ENCODE peak calls at places on chromosomes 13 and 19, in seven cellular contexts. R is tibial artery, X is cardiac fibroblast, J is esophagus squamous epithelium, W is epithelial cell of esophagus, D is astrocyte of the spinal cord, A is neural progenitor cell. T is an unnamed sample.

GRCh38 chr13:32010137-32010536 is 21.4 kb upstream of the FRY start:
- DNase-seq in R (no peak), X (no peak), J (no peak), W (no peak), D (peak), A (no peak), T (no peak)

GRCh38 chr19:3129112-3129511 is 6.7 kb upstream of the GNA15 start:
- DNase-seq in R (no peak), X (peak), J (no peak), W (peak), D (peak), A (no peak), T (no peak)

GRCh38 chr19:6412111-6412999 is 12.3 kb downstream of the KHSRP start:
- DNase-seq in R (no peak), X (peak), J (no peak), W (peak), D (no peak), A (peak), T (peak)

GRCh38 chr13:39144941-39145533 is 106.8 kb downstream of the NHLRC3 start:
- DNase-seq in R (peak), X (peak), J (no peak), W (peak), D (peak), A (peak), T (no peak)

GRCh38 chr13:77595166-77595810 is 59.8 kb downstream of the SCEL start:
- DNase-seq in R (no peak), X (no peak), J (no peak), W (no peak), D (no peak), A (no peak), T (no peak)

GRCh38 chr19:19134687-19135158 is 3.6 kb downstream of the TMEM161A start:
- DNase-seq in R (no peak), X (no peak), J (no peak), W (no peak), D (no peak), A (peak), T (peak)

GRCh38 chr19:56367829-56368711 is 25.3 kb downstream of the ZNF582 start:
- DNase-seq in R (peak), X (peak), J (peak), W (peak), D (peak), A (peak), T (peak)

GRCh38 chr13:58843071-58843470 is 1211.5 kb downstream of the PCDH17 start:
- DNase-seq in R (no peak), X (no peak), J (no peak), W (no peak), D (peak), A (no peak), T (no peak)

GRCh38 chr19:6226444-6227155 is 53.2 kb downstream of the MLLT1 start:
- DNase-seq in R (no peak), X (no peak), J (no peak), W (no peak), D (no peak), A (no peak), T (no peak)

GRCh38 chr13:111661776-111662175 is 341.3 kb downstream of the TEX29 start:
- DNase-seq in R (no peak), X (no peak), J (no peak), W (no peak), D (no peak), A (no peak), T (no peak)

GRCh38 chr19:38049105-38049649 is 142.2 kb downstream of the SIPA1L3 start:
- DNase-seq in R (no peak), X (no peak), J (no peak), W (no peak), D (peak), A (no peak), T (peak)

GRCh38 chr13:101942038-101942437 is 459.8 kb downstream of the FGF14 start:
- DNase-seq in R (peak), X (peak), J (no peak), W (peak), D (peak), A (peak), T (peak)

GRCh38 chr13:73702419-73703071 is 431.7 kb downstream of the KLF12 start:
- DNase-seq in R (no peak), X (no peak), J (no peak), W (peak), D (no peak), A (no peak), T (no peak)

GRCh38 chr19:44741841-44742352 is 6.6 kb upstream of the BCL3 start:
- DNase-seq in R (peak), X (peak), J (peak), W (peak), D (peak), A (peak), T (no peak)

GRCh38 chr19:51259348-51260245 is 8.7 kb downstream of the SIGLECL1 start:
- DNase-seq in R (peak), X (peak), J (no peak), W (peak), D (no peak), A (peak), T (peak)

GRCh38 chr19:21197589-21198295 is 55.9 kb downstream of the ZNF431 start:
- DNase-seq in R (no peak), X (peak), J (no peak), W (no peak), D (no peak), A (no peak), T (no peak)

GRCh38 chr19:46466536-46467199 is 4.7 kb downstream of the PNMA8A start:
- DNase-seq in R (peak), X (peak), J (no peak), W (peak), D (peak), A (no peak), T (no peak)

GRCh38 chr19:14686411-14686810 is 3.4 kb upstream of the ZNF333 start:
- DNase-seq in R (no peak), X (peak), J (no peak), W (peak), D (peak), A (peak), T (peak)

GRCh38 chr13:20873348-20873747 is 29.2 kb downstream of the XPO4 start:
- DNase-seq in R (no peak), X (peak), J (no peak), W (peak), D (peak), A (peak), T (no peak)

GRCh38 chr13:47066261-47066660 is 169.4 kb upstream of the HTR2A start:
- DNase-seq in R (no peak), X (peak), J (no peak), W (no peak), D (peak), A (no peak), T (no peak)

GRCh38 chr13:34913040-34913439 is 29.0 kb upstream of the NBEA start:
- DNase-seq in R (no peak), X (peak), J (no peak), W (peak), D (peak), A (peak), T (peak)

GRCh38 chr13:81872581-81872980 is 1531.7 kb upstream of the SPRY2 start:
- DNase-seq in R (no peak), X (no peak), J (no peak), W (peak), D (peak), A (peak), T (no peak)

GRCh38 chr19:55536951-55537740 is at the start of gene SBK2:
- DNase-seq in R (no peak), X (no peak), J (no peak), W (no peak), D (no peak), A (peak), T (no peak)

GRCh38 chr19:13155472-13156284 is 5.5 kb downstream of the IER2 start:
- DNase-seq in R (peak), X (peak), J (peak), W (no peak), D (peak), A (peak), T (peak)

GRCh38 chr19:54448037-54448773 is 794 bp upstream of the LENG8 start:
- DNase-seq in R (peak), X (peak), J (no peak), W (peak), D (peak), A (peak), T (peak)

GRCh38 chr13:84985860-84986259 is 813.4 kb downstream of the SLITRK6 start:
- DNase-seq in R (no peak), X (no peak), J (no peak), W (no peak), D (no peak), A (no peak), T (no peak)

GRCh38 chr19:30135797-30136196 is 193.8 kb downstream of the URI1 start:
- DNase-seq in R (no peak), X (no peak), J (no peak), W (no peak), D (no peak), A (no peak), T (no peak)

GRCh38 chr13:24086642-24087041 is 73.9 kb upstream of the SPATA13 start:
- DNase-seq in R (no peak), X (no peak), J (no peak), W (no peak), D (no peak), A (no peak), T (no peak)

GRCh38 chr13:45336025-45336800 is 4.8 kb downstream of the TPT1 start:
- DNase-seq in R (no peak), X (peak), J (no peak), W (no peak), D (no peak), A (no peak), T (no peak)

GRCh38 chr13:74064805-74065204 is 69.4 kb downstream of the KLF12 start:
- DNase-seq in R (no peak), X (no peak), J (no peak), W (peak), D (no peak), A (no peak), T (no peak)

GRCh38 chr19:1069009-1069779 is 2.2 kb downstream of the ARHGAP45 start:
- DNase-seq in R (peak), X (no peak), J (no peak), W (no peak), D (no peak), A (no peak), T (peak)

GRCh38 chr19:14369399-14370168 is 11.7 kb upstream of the ADGRE5 start:
- DNase-seq in R (no peak), X (peak), J (no peak), W (no peak), D (peak), A (no peak), T (no peak)

GRCh38 chr13:85266331-85266730 is 532.9 kb downstream of the SLITRK6 start:
- DNase-seq in R (no peak), X (no peak), J (no peak), W (peak), D (no peak), A (no peak), T (no peak)

GRCh38 chr19:2271516-2272103 is 10.4 kb downstream of the PEAK3 start:
- DNase-seq in R (no peak), X (peak), J (no peak), W (peak), D (peak), A (peak), T (no peak)

GRCh38 chr19:48575931-48576622 is 24.1 kb downstream of the SULT2B1 start:
- DNase-seq in R (no peak), X (no peak), J (no peak), W (no peak), D (no peak), A (no peak), T (no peak)
- H3K4me3 ChIP-seq in R (no peak), X (no peak), J (no peak), W (no peak), D (no peak), A (no peak), T (no peak)

GRCh38 chr19:49847731-49848696 is 2.9 kb upstream of the PTOV1 start:
- DNase-seq in R (no peak), X (peak), J (no peak), W (peak), D (peak), A (no peak), T (no peak)

GRCh38 chr19:49843265-49843664 is 7.7 kb upstream of the PTOV1 start:
- DNase-seq in R (no peak), X (no peak), J (no peak), W (no peak), D (no peak), A (no peak), T (no peak)

GRCh38 chr19:49846408-49846807 is 4.6 kb upstream of the PTOV1 start:
- DNase-seq in R (no peak), X (no peak), J (no peak), W (no peak), D (no peak), A (no peak), T (no peak)

GRCh38 chr19:49844138-49844740 is 6.7 kb upstream of the PTOV1 start:
- DNase-seq in R (no peak), X (no peak), J (no peak), W (no peak), D (no peak), A (no peak), T (no peak)

GRCh38 chr19:49845433-49845832 is 5.5 kb upstream of the PTOV1 start:
- DNase-seq in R (no peak), X (no peak), J (no peak), W (no peak), D (no peak), A (no peak), T (no peak)
- TF ChIP-seq CTCF in R (no peak), X (no peak), J (no peak), W (no peak), D (no peak), A (no peak), T (no peak)

GRCh38 chr13:110501188-110501587 is 60.3 kb downstream of the RAB20 start:
- DNase-seq in R (no peak), X (no peak), J (no peak), W (no peak), D (no peak), A (no peak), T (no peak)

GRCh38 chr13:110503979-110504499 is 57.5 kb downstream of the RAB20 start:
- DNase-seq in R (no peak), X (no peak), J (no peak), W (no peak), D (no peak), A (no peak), T (no peak)

GRCh38 chr13:110505594-110505993 is 55.9 kb downstream of the RAB20 start:
- DNase-seq in R (no peak), X (no peak), J (no peak), W (no peak), D (no peak), A (no peak), T (no peak)

GRCh38 chr13:110506396-110506795 is 55.1 kb downstream of the RAB20 start:
- DNase-seq in R (no peak), X (no peak), J (no peak), W (no peak), D (no peak), A (no peak), T (no peak)

DNA sequence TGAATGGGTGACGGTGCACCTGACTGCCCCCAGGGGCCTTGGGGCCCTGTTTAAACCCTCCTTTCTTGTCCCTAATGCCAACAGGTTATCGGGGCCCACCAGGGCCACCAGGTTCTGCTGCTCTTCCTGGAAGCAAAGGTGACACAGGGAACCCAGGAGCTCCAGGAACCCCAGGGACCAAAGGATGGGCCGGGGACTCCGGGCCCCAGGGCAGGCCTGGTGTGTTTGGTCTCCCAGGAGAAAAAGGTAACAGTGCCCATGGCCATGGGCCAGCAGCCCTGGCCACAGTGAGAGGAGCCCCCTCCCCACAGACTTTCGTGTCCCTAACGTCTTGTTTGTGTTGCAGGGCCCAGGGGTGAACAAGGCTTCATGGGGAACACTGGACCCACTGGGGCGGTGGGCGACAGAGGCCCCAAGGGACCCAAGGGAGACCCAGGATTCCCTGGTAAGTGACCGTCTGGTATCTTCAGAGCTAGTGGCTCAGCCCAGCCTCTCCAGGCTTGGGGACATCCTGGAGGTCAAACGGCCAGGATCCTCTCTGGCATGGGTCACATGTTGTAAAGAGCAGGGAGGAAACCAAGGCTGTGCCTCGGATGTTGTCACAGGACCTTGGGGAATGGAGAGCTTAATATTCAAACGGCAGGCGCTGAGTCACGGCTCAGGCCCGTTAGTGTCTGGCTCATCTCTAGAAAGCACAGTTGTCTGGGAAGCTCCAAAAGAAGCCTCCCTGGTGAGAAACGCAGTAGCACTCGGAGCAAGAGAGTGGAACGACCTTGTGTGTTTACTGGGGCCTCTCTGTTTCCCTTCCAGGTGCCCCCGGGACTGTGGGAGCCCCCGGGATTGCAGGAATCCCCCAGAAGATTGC is 58.3 kb downstream of the RAB20 start:
- DNase-seq in R (no peak), X (no peak), J (no peak), W (no peak), D (peak), A (no peak), T (no peak)
- H3K4me3 ChIP-seq in R (no peak), X (no peak), J (no peak), W (no peak), D (no peak), A (no peak), T (no peak)

GRCh38 chr19:16628183-16628983 is at the start of gene MED26:
- DNase-seq in R (peak), X (peak), J (peak), W (peak), D (peak), A (peak), T (peak)
- TF ChIP-seq CTCF in R (no peak), X (no peak), J (no peak), W (no peak), D (no peak), A (no peak), T (peak)

GRCh38 chr13:26759907-26760834 is at the start of gene GPR12:
- DNase-seq in R (no peak), X (peak), J (no peak), W (peak), D (peak), A (peak), T (no peak)
- H3K4me3 ChIP-seq in R (peak), X (peak), J (peak), W (peak), D (no peak), A (peak), T (no peak)

DNA sequence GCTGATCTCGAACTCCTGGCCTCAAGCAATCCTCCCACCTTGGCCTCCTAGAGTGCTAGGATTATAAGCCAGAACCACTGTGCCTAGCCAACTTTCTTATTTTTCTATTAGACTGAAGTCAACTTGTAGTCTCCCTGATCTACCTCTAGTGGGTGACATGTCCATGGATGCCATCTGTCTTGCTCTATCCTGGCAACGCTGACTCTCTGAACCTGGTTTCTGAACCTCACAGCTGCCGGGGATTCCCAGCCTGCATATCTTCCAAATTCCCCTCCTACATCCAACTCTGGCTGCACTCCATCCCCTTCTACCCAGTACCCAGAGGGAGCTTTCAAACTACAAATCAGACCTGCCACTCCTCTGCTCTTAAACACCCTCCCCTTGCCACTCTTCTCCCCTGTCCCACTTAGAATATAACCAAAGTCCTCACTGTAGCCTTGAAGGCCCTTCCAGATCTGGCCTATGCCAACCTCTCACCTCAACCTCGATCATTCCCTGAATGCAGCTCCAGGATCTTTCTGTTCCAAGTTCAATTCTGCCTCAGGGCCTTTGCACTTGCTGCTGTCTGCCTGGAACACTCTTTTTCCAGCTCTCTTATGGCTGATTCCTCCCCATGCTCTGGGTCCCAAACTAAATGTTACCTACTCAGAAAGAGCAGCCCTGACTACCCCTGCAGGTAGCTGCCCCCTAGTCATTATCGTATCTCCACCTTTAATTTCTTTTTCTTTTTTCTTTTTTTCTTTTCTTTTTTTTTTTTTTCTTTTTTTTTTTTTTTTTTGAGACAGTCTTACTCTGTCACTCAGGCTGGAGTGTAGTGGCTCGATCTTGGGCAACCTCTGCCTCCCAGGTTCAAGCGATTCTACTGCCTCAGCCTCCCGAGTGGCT is 2.2 kb downstream of the CLIP3 start:
- DNase-seq in R (no peak), X (peak), J (no peak), W (peak), D (no peak), A (no peak), T (no peak)
- TF ChIP-seq CTCF in R (no peak), X (peak), J (no peak), W (peak), D (peak), A (no peak), T (no peak)

T was measured in DND-41.